ENCODE peak calls at places on chromosomes 12 and 14, in ten cellular contexts. One of them, this sample, is unnamed.

GRCh38 chr14:71688576-71688975 is 243.7 kb upstream of the RGS6 start:
- DNase-seq in pancreas: no peak
- DNase-seq in bronchial epithelial cell: peak
- DNase-seq in fibroblast of the aortic adventitia: peak
- DNase-seq in right cardiac atrium: no peak
- DNase-seq in A172: no peak
- DNase-seq in effector memory CD4-positive, alpha-beta T cell: no peak
- DNase-seq in HFFc6: no peak
- DNase-seq in heart right ventricle: no peak
- DNase-seq in T-helper 2 cell: no peak
- DNase-seq in this sample: no peak

GRCh38 chr14:69501362-69501964 is 16.9 kb downstream of the PLEKHD1 start:
- DNase-seq in effector memory CD4-positive, alpha-beta T cell: no peak
- DNase-seq in bronchial epithelial cell: no peak
- DNase-seq in heart right ventricle: peak
- DNase-seq in HFFc6: no peak
- DNase-seq in fibroblast of the aortic adventitia: peak
- DNase-seq in pancreas: no peak
- DNase-seq in right cardiac atrium: peak
- DNase-seq in T-helper 2 cell: no peak
- DNase-seq in A172: no peak
- DNase-seq in this sample: no peak

GRCh38 chr14:80602931-80603330 is 338.6 kb downstream of the CEP128 start:
- DNase-seq in HFFc6: no peak
- DNase-seq in T-helper 2 cell: no peak
- DNase-seq in effector memory CD4-positive, alpha-beta T cell: no peak
- DNase-seq in pancreas: no peak
- DNase-seq in heart right ventricle: no peak
- DNase-seq in fibroblast of the aortic adventitia: no peak
- DNase-seq in bronchial epithelial cell: no peak
- DNase-seq in right cardiac atrium: no peak
- DNase-seq in A172: no peak
- DNase-seq in this sample: no peak

GRCh38 chr12:94832105-94832504 is 171.4 kb downstream of the NDUFA12 start:
- DNase-seq in bronchial epithelial cell: no peak
- DNase-seq in pancreas: no peak
- DNase-seq in heart right ventricle: no peak
- DNase-seq in A172: no peak
- DNase-seq in effector memory CD4-positive, alpha-beta T cell: no peak
- DNase-seq in fibroblast of the aortic adventitia: no peak
- DNase-seq in T-helper 2 cell: no peak
- DNase-seq in right cardiac atrium: no peak
- DNase-seq in HFFc6: no peak
- DNase-seq in this sample: no peak

GRCh38 chr12:12681061-12681765 is 14.8 kb downstream of the GPR19 start:
- DNase-seq in right cardiac atrium: no peak
- DNase-seq in T-helper 2 cell: no peak
- DNase-seq in HFFc6: no peak
- DNase-seq in A172: no peak
- DNase-seq in fibroblast of the aortic adventitia: no peak
- DNase-seq in effector memory CD4-positive, alpha-beta T cell: no peak
- DNase-seq in pancreas: no peak
- DNase-seq in bronchial epithelial cell: no peak
- DNase-seq in heart right ventricle: no peak
- DNase-seq in this sample: no peak

GRCh38 chr14:59126714-59127436 is 61.6 kb upstream of the DAAM1 start:
- DNase-seq in T-helper 2 cell: peak
- DNase-seq in heart right ventricle: no peak
- DNase-seq in bronchial epithelial cell: peak
- DNase-seq in A172: peak
- DNase-seq in right cardiac atrium: no peak
- DNase-seq in fibroblast of the aortic adventitia: peak
- DNase-seq in pancreas: no peak
- DNase-seq in effector memory CD4-positive, alpha-beta T cell: peak
- DNase-seq in HFFc6: peak
- DNase-seq in this sample: no peak

GRCh38 chr12:43805149-43805856 is 814 bp downstream of the TWF1 start:
- DNase-seq in bronchial epithelial cell: no peak
- DNase-seq in heart right ventricle: no peak
- DNase-seq in effector memory CD4-positive, alpha-beta T cell: no peak
- DNase-seq in T-helper 2 cell: no peak
- DNase-seq in pancreas: no peak
- DNase-seq in A172: peak
- DNase-seq in fibroblast of the aortic adventitia: peak
- DNase-seq in HFFc6: no peak
- DNase-seq in right cardiac atrium: no peak
- DNase-seq in this sample: no peak

GRCh38 chr14:51595831-51596472 is 55.8 kb upstream of the FRMD6 start:
- DNase-seq in A172: no peak
- DNase-seq in T-helper 2 cell: no peak
- DNase-seq in HFFc6: no peak
- DNase-seq in fibroblast of the aortic adventitia: no peak
- DNase-seq in effector memory CD4-positive, alpha-beta T cell: no peak
- DNase-seq in right cardiac atrium: no peak
- DNase-seq in pancreas: no peak
- DNase-seq in bronchial epithelial cell: no peak
- DNase-seq in heart right ventricle: no peak
- DNase-seq in this sample: no peak

GRCh38 chr12:117968826-117969659 is at the start of gene KSR2:
- DNase-seq in fibroblast of the aortic adventitia: peak
- DNase-seq in A172: peak
- DNase-seq in effector memory CD4-positive, alpha-beta T cell: peak
- DNase-seq in right cardiac atrium: no peak
- DNase-seq in pancreas: peak
- DNase-seq in bronchial epithelial cell: peak
- DNase-seq in T-helper 2 cell: peak
- DNase-seq in HFFc6: no peak
- DNase-seq in heart right ventricle: no peak
- DNase-seq in this sample: peak

GRCh38 chr14:105742531-105742848 is 216.1 kb downstream of the TMEM121 start:
- DNase-seq in right cardiac atrium: no peak
- DNase-seq in HFFc6: no peak
- DNase-seq in fibroblast of the aortic adventitia: no peak
- DNase-seq in heart right ventricle: no peak
- DNase-seq in pancreas: no peak
- DNase-seq in effector memory CD4-positive, alpha-beta T cell: no peak
- DNase-seq in A172: no peak
- DNase-seq in bronchial epithelial cell: no peak
- DNase-seq in T-helper 2 cell: no peak
- DNase-seq in this sample: no peak

GRCh38 chr12:107670999-107671643 is 14.5 kb upstream of the PWP1 start:
- DNase-seq in A172: no peak
- DNase-seq in right cardiac atrium: no peak
- DNase-seq in T-helper 2 cell: no peak
- DNase-seq in pancreas: no peak
- DNase-seq in effector memory CD4-positive, alpha-beta T cell: peak
- DNase-seq in HFFc6: no peak
- DNase-seq in heart right ventricle: no peak
- DNase-seq in bronchial epithelial cell: peak
- DNase-seq in fibroblast of the aortic adventitia: no peak
- DNase-seq in this sample: no peak

GRCh38 chr12:57993834-57994233 is 52.5 kb downstream of the ATP23 start:
- DNase-seq in A172: no peak
- DNase-seq in HFFc6: no peak
- DNase-seq in bronchial epithelial cell: peak
- DNase-seq in T-helper 2 cell: no peak
- DNase-seq in heart right ventricle: no peak
- DNase-seq in right cardiac atrium: no peak
- DNase-seq in pancreas: no peak
- DNase-seq in fibroblast of the aortic adventitia: no peak
- DNase-seq in effector memory CD4-positive, alpha-beta T cell: no peak
- DNase-seq in this sample: no peak

GRCh38 chr14:89959853-89960493 is 4.2 kb downstream of the TDP1 start:
- DNase-seq in HFFc6: no peak
- DNase-seq in bronchial epithelial cell: no peak
- DNase-seq in right cardiac atrium: no peak
- DNase-seq in T-helper 2 cell: no peak
- DNase-seq in heart right ventricle: no peak
- DNase-seq in A172: no peak
- DNase-seq in fibroblast of the aortic adventitia: no peak
- DNase-seq in pancreas: no peak
- DNase-seq in effector memory CD4-positive, alpha-beta T cell: no peak
- DNase-seq in this sample: no peak

GRCh38 chr12:14656846-14657245 is 39.6 kb downstream of the GUCY2C start:
- DNase-seq in T-helper 2 cell: no peak
- DNase-seq in A172: no peak
- DNase-seq in fibroblast of the aortic adventitia: no peak
- DNase-seq in heart right ventricle: no peak
- DNase-seq in pancreas: no peak
- DNase-seq in right cardiac atrium: no peak
- DNase-seq in bronchial epithelial cell: no peak
- DNase-seq in effector memory CD4-positive, alpha-beta T cell: no peak
- DNase-seq in HFFc6: no peak
- DNase-seq in this sample: no peak

GRCh38 chr12:105166736-105167135 is 59.2 kb downstream of the WASHC4 start:
- DNase-seq in bronchial epithelial cell: no peak
- DNase-seq in pancreas: no peak
- DNase-seq in right cardiac atrium: no peak
- DNase-seq in heart right ventricle: no peak
- DNase-seq in A172: no peak
- DNase-seq in HFFc6: no peak
- DNase-seq in effector memory CD4-positive, alpha-beta T cell: no peak
- DNase-seq in fibroblast of the aortic adventitia: peak
- DNase-seq in T-helper 2 cell: no peak
- DNase-seq in this sample: no peak

GRCh38 chr14:61854898-61855297 is 92.7 kb downstream of the SNAPC1 start:
- DNase-seq in fibroblast of the aortic adventitia: no peak
- DNase-seq in right cardiac atrium: no peak
- DNase-seq in A172: no peak
- DNase-seq in T-helper 2 cell: no peak
- DNase-seq in pancreas: no peak
- DNase-seq in HFFc6: no peak
- DNase-seq in effector memory CD4-positive, alpha-beta T cell: no peak
- DNase-seq in heart right ventricle: no peak
- DNase-seq in bronchial epithelial cell: no peak
- DNase-seq in this sample: no peak

GRCh38 chr12:76083761-76084276 is 666 bp downstream of the NAP1L1 start:
- DNase-seq in HFFc6: peak
- DNase-seq in A172: peak
- DNase-seq in effector memory CD4-positive, alpha-beta T cell: peak
- DNase-seq in right cardiac atrium: peak
- DNase-seq in bronchial epithelial cell: peak
- DNase-seq in pancreas: peak
- DNase-seq in fibroblast of the aortic adventitia: peak
- DNase-seq in T-helper 2 cell: peak
- DNase-seq in heart right ventricle: peak
- DNase-seq in this sample: peak

GRCh38 chr14:103692159-103692558 is 23.1 kb downstream of the XRCC3 start:
- DNase-seq in T-helper 2 cell: no peak
- DNase-seq in effector memory CD4-positive, alpha-beta T cell: no peak
- DNase-seq in bronchial epithelial cell: no peak
- DNase-seq in A172: no peak
- DNase-seq in HFFc6: no peak
- DNase-seq in fibroblast of the aortic adventitia: no peak
- DNase-seq in right cardiac atrium: no peak
- DNase-seq in heart right ventricle: no peak
- DNase-seq in pancreas: no peak
- DNase-seq in this sample: no peak

GRCh38 chr12:51721281-51721940 is 127.1 kb downstream of the FIGNL2 start:
- DNase-seq in bronchial epithelial cell: no peak
- DNase-seq in A172: no peak
- DNase-seq in fibroblast of the aortic adventitia: peak
- DNase-seq in right cardiac atrium: peak
- DNase-seq in T-helper 2 cell: peak
- DNase-seq in effector memory CD4-positive, alpha-beta T cell: no peak
- DNase-seq in heart right ventricle: peak
- DNase-seq in HFFc6: no peak
- DNase-seq in pancreas: peak
- DNase-seq in this sample: peak

GRCh38 chr12:27981874-27982273 is 9.3 kb upstream of the PTHLH start:
- DNase-seq in bronchial epithelial cell: peak
- DNase-seq in A172: peak
- DNase-seq in heart right ventricle: no peak
- DNase-seq in right cardiac atrium: no peak
- DNase-seq in T-helper 2 cell: no peak
- DNase-seq in pancreas: no peak
- DNase-seq in effector memory CD4-positive, alpha-beta T cell: no peak
- DNase-seq in HFFc6: peak
- DNase-seq in fibroblast of the aortic adventitia: peak
- DNase-seq in this sample: no peak

GRCh38 chr14:92610849-92611271 is 97.3 kb downstream of the RIN3 start:
- DNase-seq in fibroblast of the aortic adventitia: no peak
- DNase-seq in heart right ventricle: no peak
- DNase-seq in bronchial epithelial cell: no peak
- DNase-seq in A172: peak
- DNase-seq in right cardiac atrium: no peak
- DNase-seq in T-helper 2 cell: no peak
- DNase-seq in pancreas: no peak
- DNase-seq in HFFc6: no peak
- DNase-seq in effector memory CD4-positive, alpha-beta T cell: no peak
- DNase-seq in this sample: no peak

GRCh38 chr14:63974176-63974575 is 121.4 kb downstream of the SYNE2 start:
- DNase-seq in effector memory CD4-positive, alpha-beta T cell: no peak
- DNase-seq in A172: no peak
- DNase-seq in fibroblast of the aortic adventitia: no peak
- DNase-seq in HFFc6: no peak
- DNase-seq in T-helper 2 cell: no peak
- DNase-seq in bronchial epithelial cell: no peak
- DNase-seq in pancreas: no peak
- DNase-seq in right cardiac atrium: no peak
- DNase-seq in heart right ventricle: no peak
- DNase-seq in this sample: no peak

GRCh38 chr14:56102901-56103409 is 15.3 kb upstream of the PELI2 start:
- DNase-seq in A172: no peak
- DNase-seq in bronchial epithelial cell: no peak
- DNase-seq in heart right ventricle: no peak
- DNase-seq in right cardiac atrium: no peak
- DNase-seq in pancreas: no peak
- DNase-seq in fibroblast of the aortic adventitia: no peak
- DNase-seq in effector memory CD4-positive, alpha-beta T cell: no peak
- DNase-seq in T-helper 2 cell: no peak
- DNase-seq in HFFc6: no peak
- DNase-seq in this sample: no peak

GRCh38 chr14:104877066-104877805 is 12.2 kb downstream of the CEP170B start:
- DNase-seq in effector memory CD4-positive, alpha-beta T cell: no peak
- DNase-seq in right cardiac atrium: no peak
- DNase-seq in fibroblast of the aortic adventitia: no peak
- DNase-seq in HFFc6: no peak
- DNase-seq in bronchial epithelial cell: no peak
- DNase-seq in A172: no peak
- DNase-seq in heart right ventricle: peak
- DNase-seq in pancreas: no peak
- DNase-seq in T-helper 2 cell: no peak
- DNase-seq in this sample: no peak

GRCh38 chr12:42332301-42332894 is 6.4 kb downstream of the PPHLN1 start:
- DNase-seq in pancreas: no peak
- DNase-seq in right cardiac atrium: no peak
- DNase-seq in effector memory CD4-positive, alpha-beta T cell: peak
- DNase-seq in heart right ventricle: no peak
- DNase-seq in fibroblast of the aortic adventitia: peak
- DNase-seq in T-helper 2 cell: no peak
- DNase-seq in HFFc6: peak
- DNase-seq in A172: peak
- DNase-seq in bronchial epithelial cell: peak
- DNase-seq in this sample: peak

GRCh38 chr12:124750787-124751471 is 112.7 kb downstream of the SCARB1 start:
- DNase-seq in A172: no peak
- DNase-seq in heart right ventricle: no peak
- DNase-seq in pancreas: no peak
- DNase-seq in HFFc6: no peak
- DNase-seq in effector memory CD4-positive, alpha-beta T cell: no peak
- DNase-seq in right cardiac atrium: no peak
- DNase-seq in fibroblast of the aortic adventitia: no peak
- DNase-seq in bronchial epithelial cell: no peak
- DNase-seq in T-helper 2 cell: no peak
- DNase-seq in this sample: no peak

GRCh38 chr12:46664771-46665287 is 161.0 kb downstream of the SLC38A4 start:
- DNase-seq in heart right ventricle: no peak
- DNase-seq in T-helper 2 cell: no peak
- DNase-seq in bronchial epithelial cell: peak
- DNase-seq in right cardiac atrium: no peak
- DNase-seq in fibroblast of the aortic adventitia: peak
- DNase-seq in A172: peak
- DNase-seq in effector memory CD4-positive, alpha-beta T cell: no peak
- DNase-seq in HFFc6: peak
- DNase-seq in pancreas: no peak
- DNase-seq in this sample: no peak

GRCh38 chr14:104224516-104225281 is 86.3 kb downstream of the KIF26A start:
- DNase-seq in T-helper 2 cell: no peak
- DNase-seq in bronchial epithelial cell: no peak
- DNase-seq in pancreas: no peak
- DNase-seq in heart right ventricle: peak
- DNase-seq in effector memory CD4-positive, alpha-beta T cell: no peak
- DNase-seq in fibroblast of the aortic adventitia: no peak
- DNase-seq in right cardiac atrium: peak
- DNase-seq in HFFc6: no peak
- DNase-seq in A172: no peak
- DNase-seq in this sample: peak